ENCODE peak calls at places on chromosomes 13 and 19, in eight cellular contexts. One of them, this sample, is unnamed.

GRCh38 chr13:90068658-90069057 is 1278.8 kb upstream of the MIR17HG start:
- DNase-seq in fibroblast of mammary gland: no peak
- DNase-seq in stimulated activated CD8-positive, alpha-beta memory T cell treated with anti-CD3 and anti-CD28 coated beads, Interleukin-2, amount 100 ng/mL, for 48 hours: no peak
- DNase-seq in CD8-positive, alpha-beta T cell: no peak
- DNase-seq in activated CD8-positive, alpha-beta memory T cell treated with anti-CD3 and anti-CD28 coated beads for 1 hour: no peak
- DNase-seq in progenitor cell of endocrine pancreas: no peak
- DNase-seq in iPS DF 19.7: no peak
- DNase-seq in stimulated activated CD4-positive, alpha-beta T cell treated with anti-CD3 and anti-CD28 coated beads, TNF-alpha, amount 100 ng/mL, for 24 hours: no peak
- DNase-seq in this sample: no peak

GRCh38 chr19:4066682-4067395 is at the start of gene ZBTB7A:
- DNase-seq in stimulated activated CD4-positive, alpha-beta T cell treated with anti-CD3 and anti-CD28 coated beads, TNF-alpha, amount 100 ng/mL, for 24 hours: peak; percentile 52
- DNase-seq in CD8-positive, alpha-beta T cell: peak; percentile 66
- DNase-seq in progenitor cell of endocrine pancreas: no peak
- DNase-seq in fibroblast of mammary gland: peak; percentile 66
- DNase-seq in iPS DF 19.7: no peak
- DNase-seq in stimulated activated CD8-positive, alpha-beta memory T cell treated with anti-CD3 and anti-CD28 coated beads, Interleukin-2, amount 100 ng/mL, for 48 hours: peak; percentile 66
- DNase-seq in activated CD8-positive, alpha-beta memory T cell treated with anti-CD3 and anti-CD28 coated beads for 1 hour: peak; percentile 61
- DNase-seq in this sample: peak; percentile 65

GRCh38 chr19:54207908-54208783 is 7.5 kb downstream of the RPS9 start:
- DNase-seq in activated CD8-positive, alpha-beta memory T cell treated with anti-CD3 and anti-CD28 coated beads for 1 hour: no peak
- DNase-seq in fibroblast of mammary gland: peak; percentile 98
- DNase-seq in stimulated activated CD8-positive, alpha-beta memory T cell treated with anti-CD3 and anti-CD28 coated beads, Interleukin-2, amount 100 ng/mL, for 48 hours: peak; percentile 40
- DNase-seq in CD8-positive, alpha-beta T cell: no peak
- DNase-seq in iPS DF 19.7: no peak
- DNase-seq in stimulated activated CD4-positive, alpha-beta T cell treated with anti-CD3 and anti-CD28 coated beads, TNF-alpha, amount 100 ng/mL, for 24 hours: peak; percentile 34
- DNase-seq in progenitor cell of endocrine pancreas: no peak
- DNase-seq in this sample: peak; percentile 12

GRCh38 chr13:82661126-82661525 is 1221.1 kb downstream of the SLITRK1 start:
- DNase-seq in CD8-positive, alpha-beta T cell: no peak
- DNase-seq in stimulated activated CD8-positive, alpha-beta memory T cell treated with anti-CD3 and anti-CD28 coated beads, Interleukin-2, amount 100 ng/mL, for 48 hours: no peak
- DNase-seq in progenitor cell of endocrine pancreas: no peak
- DNase-seq in fibroblast of mammary gland: no peak
- DNase-seq in stimulated activated CD4-positive, alpha-beta T cell treated with anti-CD3 and anti-CD28 coated beads, TNF-alpha, amount 100 ng/mL, for 24 hours: no peak
- DNase-seq in activated CD8-positive, alpha-beta memory T cell treated with anti-CD3 and anti-CD28 coated beads for 1 hour: no peak
- DNase-seq in iPS DF 19.7: no peak
- DNase-seq in this sample: no peak

GRCh38 chr19:48556825-48557224 is 4.9 kb downstream of the SULT2B1 start:
- DNase-seq in stimulated activated CD8-positive, alpha-beta memory T cell treated with anti-CD3 and anti-CD28 coated beads, Interleukin-2, amount 100 ng/mL, for 48 hours: no peak
- DNase-seq in iPS DF 19.7: no peak
- DNase-seq in CD8-positive, alpha-beta T cell: no peak
- DNase-seq in activated CD8-positive, alpha-beta memory T cell treated with anti-CD3 and anti-CD28 coated beads for 1 hour: no peak
- DNase-seq in fibroblast of mammary gland: no peak
- DNase-seq in progenitor cell of endocrine pancreas: no peak
- DNase-seq in stimulated activated CD4-positive, alpha-beta T cell treated with anti-CD3 and anti-CD28 coated beads, TNF-alpha, amount 100 ng/mL, for 24 hours: no peak
- DNase-seq in this sample: no peak

GRCh38 chr19:1823539-1824251 is 11.6 kb upstream of the ATP8B3 start:
- DNase-seq in stimulated activated CD8-positive, alpha-beta memory T cell treated with anti-CD3 and anti-CD28 coated beads, Interleukin-2, amount 100 ng/mL, for 48 hours: no peak
- DNase-seq in CD8-positive, alpha-beta T cell: no peak
- DNase-seq in iPS DF 19.7: no peak
- DNase-seq in progenitor cell of endocrine pancreas: no peak
- DNase-seq in fibroblast of mammary gland: no peak
- DNase-seq in activated CD8-positive, alpha-beta memory T cell treated with anti-CD3 and anti-CD28 coated beads for 1 hour: no peak
- DNase-seq in stimulated activated CD4-positive, alpha-beta T cell treated with anti-CD3 and anti-CD28 coated beads, TNF-alpha, amount 100 ng/mL, for 24 hours: no peak
- DNase-seq in this sample: no peak

GRCh38 chr19:12969292-12969988 is at the start of gene DAND5:
- DNase-seq in stimulated activated CD4-positive, alpha-beta T cell treated with anti-CD3 and anti-CD28 coated beads, TNF-alpha, amount 100 ng/mL, for 24 hours: no peak
- DNase-seq in stimulated activated CD8-positive, alpha-beta memory T cell treated with anti-CD3 and anti-CD28 coated beads, Interleukin-2, amount 100 ng/mL, for 48 hours: no peak
- DNase-seq in CD8-positive, alpha-beta T cell: no peak
- DNase-seq in progenitor cell of endocrine pancreas: no peak
- DNase-seq in fibroblast of mammary gland: no peak
- DNase-seq in iPS DF 19.7: no peak
- DNase-seq in activated CD8-positive, alpha-beta memory T cell treated with anti-CD3 and anti-CD28 coated beads for 1 hour: no peak
- DNase-seq in this sample: no peak

GRCh38 chr19:12574036-12574435 is 22.8 kb upstream of the ZNF564 start:
- DNase-seq in stimulated activated CD4-positive, alpha-beta T cell treated with anti-CD3 and anti-CD28 coated beads, TNF-alpha, amount 100 ng/mL, for 24 hours: no peak
- DNase-seq in stimulated activated CD8-positive, alpha-beta memory T cell treated with anti-CD3 and anti-CD28 coated beads, Interleukin-2, amount 100 ng/mL, for 48 hours: no peak
- DNase-seq in activated CD8-positive, alpha-beta memory T cell treated with anti-CD3 and anti-CD28 coated beads for 1 hour: no peak
- DNase-seq in iPS DF 19.7: no peak
- DNase-seq in fibroblast of mammary gland: no peak
- DNase-seq in progenitor cell of endocrine pancreas: no peak
- DNase-seq in CD8-positive, alpha-beta T cell: no peak
- DNase-seq in this sample: no peak

GRCh38 chr19:34925278-34925855 is 1.3 kb upstream of the ZNF30 start:
- DNase-seq in progenitor cell of endocrine pancreas: no peak
- DNase-seq in iPS DF 19.7: no peak
- DNase-seq in stimulated activated CD4-positive, alpha-beta T cell treated with anti-CD3 and anti-CD28 coated beads, TNF-alpha, amount 100 ng/mL, for 24 hours: no peak
- DNase-seq in CD8-positive, alpha-beta T cell: no peak
- DNase-seq in activated CD8-positive, alpha-beta memory T cell treated with anti-CD3 and anti-CD28 coated beads for 1 hour: no peak
- DNase-seq in stimulated activated CD8-positive, alpha-beta memory T cell treated with anti-CD3 and anti-CD28 coated beads, Interleukin-2, amount 100 ng/mL, for 48 hours: no peak
- DNase-seq in fibroblast of mammary gland: no peak
- DNase-seq in this sample: no peak

GRCh38 chr19:53944933-53945332 is 17.8 kb upstream of the CACNG8 start:
- DNase-seq in CD8-positive, alpha-beta T cell: no peak
- DNase-seq in fibroblast of mammary gland: no peak
- DNase-seq in stimulated activated CD4-positive, alpha-beta T cell treated with anti-CD3 and anti-CD28 coated beads, TNF-alpha, amount 100 ng/mL, for 24 hours: no peak
- DNase-seq in progenitor cell of endocrine pancreas: no peak
- DNase-seq in stimulated activated CD8-positive, alpha-beta memory T cell treated with anti-CD3 and anti-CD28 coated beads, Interleukin-2, amount 100 ng/mL, for 48 hours: no peak
- DNase-seq in iPS DF 19.7: no peak
- DNase-seq in activated CD8-positive, alpha-beta memory T cell treated with anti-CD3 and anti-CD28 coated beads for 1 hour: no peak
- DNase-seq in this sample: no peak

GRCh38 chr19:19371056-19371455 is 34.4 kb upstream of the GATAD2A start:
- DNase-seq in fibroblast of mammary gland: no peak
- DNase-seq in stimulated activated CD4-positive, alpha-beta T cell treated with anti-CD3 and anti-CD28 coated beads, TNF-alpha, amount 100 ng/mL, for 24 hours: no peak
- DNase-seq in CD8-positive, alpha-beta T cell: no peak
- DNase-seq in activated CD8-positive, alpha-beta memory T cell treated with anti-CD3 and anti-CD28 coated beads for 1 hour: no peak
- DNase-seq in stimulated activated CD8-positive, alpha-beta memory T cell treated with anti-CD3 and anti-CD28 coated beads, Interleukin-2, amount 100 ng/mL, for 48 hours: no peak
- DNase-seq in iPS DF 19.7: no peak
- DNase-seq in progenitor cell of endocrine pancreas: no peak
- DNase-seq in this sample: no peak

GRCh38 chr19:55648657-55649578 is 906 bp downstream of the CCDC106 start:
- DNase-seq in fibroblast of mammary gland: no peak
- DNase-seq in CD8-positive, alpha-beta T cell: no peak
- DNase-seq in activated CD8-positive, alpha-beta memory T cell treated with anti-CD3 and anti-CD28 coated beads for 1 hour: no peak
- DNase-seq in progenitor cell of endocrine pancreas: no peak
- DNase-seq in stimulated activated CD4-positive, alpha-beta T cell treated with anti-CD3 and anti-CD28 coated beads, TNF-alpha, amount 100 ng/mL, for 24 hours: no peak
- DNase-seq in stimulated activated CD8-positive, alpha-beta memory T cell treated with anti-CD3 and anti-CD28 coated beads, Interleukin-2, amount 100 ng/mL, for 48 hours: no peak
- DNase-seq in iPS DF 19.7: no peak
- DNase-seq in this sample: peak; percentile 48

GRCh38 chr13:51065372-51066090 is 45.5 kb downstream of the C13orf42 start:
- DNase-seq in stimulated activated CD8-positive, alpha-beta memory T cell treated with anti-CD3 and anti-CD28 coated beads, Interleukin-2, amount 100 ng/mL, for 48 hours: no peak
- DNase-seq in fibroblast of mammary gland: no peak
- DNase-seq in CD8-positive, alpha-beta T cell: no peak
- DNase-seq in stimulated activated CD4-positive, alpha-beta T cell treated with anti-CD3 and anti-CD28 coated beads, TNF-alpha, amount 100 ng/mL, for 24 hours: no peak
- DNase-seq in activated CD8-positive, alpha-beta memory T cell treated with anti-CD3 and anti-CD28 coated beads for 1 hour: no peak
- DNase-seq in iPS DF 19.7: no peak
- DNase-seq in progenitor cell of endocrine pancreas: no peak
- DNase-seq in this sample: no peak

GRCh38 chr19:17294051-17294891 is 9.0 kb downstream of the ABHD8 start:
- DNase-seq in CD8-positive, alpha-beta T cell: no peak
- DNase-seq in fibroblast of mammary gland: no peak
- DNase-seq in stimulated activated CD4-positive, alpha-beta T cell treated with anti-CD3 and anti-CD28 coated beads, TNF-alpha, amount 100 ng/mL, for 24 hours: no peak
- DNase-seq in activated CD8-positive, alpha-beta memory T cell treated with anti-CD3 and anti-CD28 coated beads for 1 hour: no peak
- DNase-seq in stimulated activated CD8-positive, alpha-beta memory T cell treated with anti-CD3 and anti-CD28 coated beads, Interleukin-2, amount 100 ng/mL, for 48 hours: peak; percentile 67
- DNase-seq in iPS DF 19.7: no peak
- DNase-seq in progenitor cell of endocrine pancreas: no peak
- DNase-seq in this sample: no peak

GRCh38 chr13:114044486-114044885 is 70.6 kb upstream of the C13orf46 start:
- DNase-seq in activated CD8-positive, alpha-beta memory T cell treated with anti-CD3 and anti-CD28 coated beads for 1 hour: no peak
- DNase-seq in CD8-positive, alpha-beta T cell: no peak
- DNase-seq in progenitor cell of endocrine pancreas: no peak
- DNase-seq in stimulated activated CD4-positive, alpha-beta T cell treated with anti-CD3 and anti-CD28 coated beads, TNF-alpha, amount 100 ng/mL, for 24 hours: no peak
- DNase-seq in stimulated activated CD8-positive, alpha-beta memory T cell treated with anti-CD3 and anti-CD28 coated beads, Interleukin-2, amount 100 ng/mL, for 48 hours: no peak
- DNase-seq in iPS DF 19.7: no peak
- DNase-seq in fibroblast of mammary gland: peak; percentile 92
- DNase-seq in this sample: no peak

GRCh38 chr13:47004552-47004951 is 107.7 kb upstream of the HTR2A start:
- DNase-seq in stimulated activated CD8-positive, alpha-beta memory T cell treated with anti-CD3 and anti-CD28 coated beads, Interleukin-2, amount 100 ng/mL, for 48 hours: no peak
- DNase-seq in stimulated activated CD4-positive, alpha-beta T cell treated with anti-CD3 and anti-CD28 coated beads, TNF-alpha, amount 100 ng/mL, for 24 hours: no peak
- DNase-seq in activated CD8-positive, alpha-beta memory T cell treated with anti-CD3 and anti-CD28 coated beads for 1 hour: no peak
- DNase-seq in progenitor cell of endocrine pancreas: no peak
- DNase-seq in CD8-positive, alpha-beta T cell: no peak
- DNase-seq in iPS DF 19.7: no peak
- DNase-seq in fibroblast of mammary gland: peak; percentile 38
- DNase-seq in this sample: no peak

GRCh38 chr19:1651548-1652394 is 644 bp downstream of the TCF3 start:
- DNase-seq in fibroblast of mammary gland: peak; percentile 25
- DNase-seq in activated CD8-positive, alpha-beta memory T cell treated with anti-CD3 and anti-CD28 coated beads for 1 hour: no peak
- DNase-seq in CD8-positive, alpha-beta T cell: no peak
- DNase-seq in progenitor cell of endocrine pancreas: no peak
- DNase-seq in stimulated activated CD4-positive, alpha-beta T cell treated with anti-CD3 and anti-CD28 coated beads, TNF-alpha, amount 100 ng/mL, for 24 hours: no peak
- DNase-seq in stimulated activated CD8-positive, alpha-beta memory T cell treated with anti-CD3 and anti-CD28 coated beads, Interleukin-2, amount 100 ng/mL, for 48 hours: no peak
- DNase-seq in iPS DF 19.7: no peak
- DNase-seq in this sample: peak; percentile 67

GRCh38 chr13:49690133-49690989 is 925 bp downstream of the EBPL start:
- DNase-seq in progenitor cell of endocrine pancreas: no peak
- DNase-seq in iPS DF 19.7: no peak
- DNase-seq in CD8-positive, alpha-beta T cell: no peak
- DNase-seq in fibroblast of mammary gland: peak; percentile 59
- DNase-seq in stimulated activated CD8-positive, alpha-beta memory T cell treated with anti-CD3 and anti-CD28 coated beads, Interleukin-2, amount 100 ng/mL, for 48 hours: no peak
- DNase-seq in stimulated activated CD4-positive, alpha-beta T cell treated with anti-CD3 and anti-CD28 coated beads, TNF-alpha, amount 100 ng/mL, for 24 hours: no peak
- DNase-seq in activated CD8-positive, alpha-beta memory T cell treated with anti-CD3 and anti-CD28 coated beads for 1 hour: no peak
- DNase-seq in this sample: no peak

GRCh38 chr13:37486171-37486661 is 112.4 kb downstream of the POSTN start:
- DNase-seq in activated CD8-positive, alpha-beta memory T cell treated with anti-CD3 and anti-CD28 coated beads for 1 hour: no peak
- DNase-seq in fibroblast of mammary gland: peak; percentile 17
- DNase-seq in stimulated activated CD4-positive, alpha-beta T cell treated with anti-CD3 and anti-CD28 coated beads, TNF-alpha, amount 100 ng/mL, for 24 hours: no peak
- DNase-seq in stimulated activated CD8-positive, alpha-beta memory T cell treated with anti-CD3 and anti-CD28 coated beads, Interleukin-2, amount 100 ng/mL, for 48 hours: no peak
- DNase-seq in CD8-positive, alpha-beta T cell: no peak
- DNase-seq in iPS DF 19.7: no peak
- DNase-seq in progenitor cell of endocrine pancreas: no peak
- DNase-seq in this sample: no peak

GRCh38 chr13:113740286-113740556 is 18.8 kb upstream of the TMEM255B start:
- DNase-seq in stimulated activated CD4-positive, alpha-beta T cell treated with anti-CD3 and anti-CD28 coated beads, TNF-alpha, amount 100 ng/mL, for 24 hours: no peak
- DNase-seq in CD8-positive, alpha-beta T cell: no peak
- DNase-seq in iPS DF 19.7: no peak
- DNase-seq in progenitor cell of endocrine pancreas: no peak
- DNase-seq in activated CD8-positive, alpha-beta memory T cell treated with anti-CD3 and anti-CD28 coated beads for 1 hour: no peak
- DNase-seq in fibroblast of mammary gland: no peak
- DNase-seq in stimulated activated CD8-positive, alpha-beta memory T cell treated with anti-CD3 and anti-CD28 coated beads, Interleukin-2, amount 100 ng/mL, for 48 hours: no peak
- DNase-seq in this sample: no peak

GRCh38 chr19:5595129-5595528 is 27.4 kb upstream of the TINCR start:
- DNase-seq in iPS DF 19.7: no peak
- DNase-seq in stimulated activated CD8-positive, alpha-beta memory T cell treated with anti-CD3 and anti-CD28 coated beads, Interleukin-2, amount 100 ng/mL, for 48 hours: no peak
- DNase-seq in stimulated activated CD4-positive, alpha-beta T cell treated with anti-CD3 and anti-CD28 coated beads, TNF-alpha, amount 100 ng/mL, for 24 hours: no peak
- DNase-seq in fibroblast of mammary gland: no peak
- DNase-seq in progenitor cell of endocrine pancreas: no peak
- DNase-seq in activated CD8-positive, alpha-beta memory T cell treated with anti-CD3 and anti-CD28 coated beads for 1 hour: no peak
- DNase-seq in CD8-positive, alpha-beta T cell: no peak
- DNase-seq in this sample: no peak

GRCh38 chr19:19026299-19026971 is 6.9 kb downstream of the SUGP2 start:
- DNase-seq in activated CD8-positive, alpha-beta memory T cell treated with anti-CD3 and anti-CD28 coated beads for 1 hour: no peak
- DNase-seq in CD8-positive, alpha-beta T cell: no peak
- DNase-seq in stimulated activated CD4-positive, alpha-beta T cell treated with anti-CD3 and anti-CD28 coated beads, TNF-alpha, amount 100 ng/mL, for 24 hours: no peak
- DNase-seq in stimulated activated CD8-positive, alpha-beta memory T cell treated with anti-CD3 and anti-CD28 coated beads, Interleukin-2, amount 100 ng/mL, for 48 hours: no peak
- DNase-seq in iPS DF 19.7: no peak
- DNase-seq in progenitor cell of endocrine pancreas: no peak
- DNase-seq in fibroblast of mammary gland: peak; percentile 33
- DNase-seq in this sample: no peak

GRCh38 chr19:5339470-5339949 is 1.1 kb downstream of the PTPRS start:
- DNase-seq in stimulated activated CD8-positive, alpha-beta memory T cell treated with anti-CD3 and anti-CD28 coated beads, Interleukin-2, amount 100 ng/mL, for 48 hours: no peak
- DNase-seq in iPS DF 19.7: no peak
- DNase-seq in progenitor cell of endocrine pancreas: no peak
- DNase-seq in stimulated activated CD4-positive, alpha-beta T cell treated with anti-CD3 and anti-CD28 coated beads, TNF-alpha, amount 100 ng/mL, for 24 hours: no peak
- DNase-seq in fibroblast of mammary gland: no peak
- DNase-seq in CD8-positive, alpha-beta T cell: no peak
- DNase-seq in activated CD8-positive, alpha-beta memory T cell treated with anti-CD3 and anti-CD28 coated beads for 1 hour: no peak
- DNase-seq in this sample: no peak

GRCh38 chr13:27774651-27775050 is 17.6 kb upstream of the GSX1 start:
- DNase-seq in iPS DF 19.7: no peak
- DNase-seq in stimulated activated CD4-positive, alpha-beta T cell treated with anti-CD3 and anti-CD28 coated beads, TNF-alpha, amount 100 ng/mL, for 24 hours: no peak
- DNase-seq in CD8-positive, alpha-beta T cell: no peak
- DNase-seq in fibroblast of mammary gland: no peak
- DNase-seq in progenitor cell of endocrine pancreas: no peak
- DNase-seq in activated CD8-positive, alpha-beta memory T cell treated with anti-CD3 and anti-CD28 coated beads for 1 hour: no peak
- DNase-seq in stimulated activated CD8-positive, alpha-beta memory T cell treated with anti-CD3 and anti-CD28 coated beads, Interleukin-2, amount 100 ng/mL, for 48 hours: no peak
- DNase-seq in this sample: no peak

GRCh38 chr19:18415177-18415867 is 3.9 kb upstream of the SSBP4 start:
- DNase-seq in fibroblast of mammary gland: peak; percentile 90
- DNase-seq in progenitor cell of endocrine pancreas: no peak
- DNase-seq in CD8-positive, alpha-beta T cell: no peak
- DNase-seq in stimulated activated CD4-positive, alpha-beta T cell treated with anti-CD3 and anti-CD28 coated beads, TNF-alpha, amount 100 ng/mL, for 24 hours: no peak
- DNase-seq in activated CD8-positive, alpha-beta memory T cell treated with anti-CD3 and anti-CD28 coated beads for 1 hour: no peak
- DNase-seq in iPS DF 19.7: no peak
- DNase-seq in stimulated activated CD8-positive, alpha-beta memory T cell treated with anti-CD3 and anti-CD28 coated beads, Interleukin-2, amount 100 ng/mL, for 48 hours: no peak
- DNase-seq in this sample: peak; percentile 45

GRCh38 chr19:41322451-41322850 is 12.5 kb downstream of the CCDC97 start:
- DNase-seq in stimulated activated CD4-positive, alpha-beta T cell treated with anti-CD3 and anti-CD28 coated beads, TNF-alpha, amount 100 ng/mL, for 24 hours: no peak
- DNase-seq in fibroblast of mammary gland: no peak
- DNase-seq in stimulated activated CD8-positive, alpha-beta memory T cell treated with anti-CD3 and anti-CD28 coated beads, Interleukin-2, amount 100 ng/mL, for 48 hours: no peak
- DNase-seq in activated CD8-positive, alpha-beta memory T cell treated with anti-CD3 and anti-CD28 coated beads for 1 hour: no peak
- DNase-seq in iPS DF 19.7: no peak
- DNase-seq in progenitor cell of endocrine pancreas: no peak
- DNase-seq in CD8-positive, alpha-beta T cell: no peak
- DNase-seq in this sample: no peak

GRCh38 chr13:24614306-24615080 is 65.7 kb upstream of the ATP12A start:
- DNase-seq in iPS DF 19.7: no peak
- DNase-seq in progenitor cell of endocrine pancreas: no peak
- DNase-seq in activated CD8-positive, alpha-beta memory T cell treated with anti-CD3 and anti-CD28 coated beads for 1 hour: no peak
- DNase-seq in stimulated activated CD4-positive, alpha-beta T cell treated with anti-CD3 and anti-CD28 coated beads, TNF-alpha, amount 100 ng/mL, for 24 hours: no peak
- DNase-seq in CD8-positive, alpha-beta T cell: no peak
- DNase-seq in stimulated activated CD8-positive, alpha-beta memory T cell treated with anti-CD3 and anti-CD28 coated beads, Interleukin-2, amount 100 ng/mL, for 48 hours: no peak
- DNase-seq in fibroblast of mammary gland: no peak
- DNase-seq in this sample: no peak

GRCh38 chr13:104314321-104314720 is 1248.1 kb upstream of the SLC10A2 start:
- DNase-seq in progenitor cell of endocrine pancreas: no peak
- DNase-seq in activated CD8-positive, alpha-beta memory T cell treated with anti-CD3 and anti-CD28 coated beads for 1 hour: no peak
- DNase-seq in stimulated activated CD4-positive, alpha-beta T cell treated with anti-CD3 and anti-CD28 coated beads, TNF-alpha, amount 100 ng/mL, for 24 hours: no peak
- DNase-seq in CD8-positive, alpha-beta T cell: no peak
- DNase-seq in fibroblast of mammary gland: no peak
- DNase-seq in iPS DF 19.7: no peak
- DNase-seq in stimulated activated CD8-positive, alpha-beta memory T cell treated with anti-CD3 and anti-CD28 coated beads, Interleukin-2, amount 100 ng/mL, for 48 hours: no peak
- DNase-seq in this sample: no peak

This sample was measured in retina.